ENCODE peak calls at places on chromosomes 12 and 14, in nine cellular contexts. Y is testis; E is sigmoid colon; R is astrocyte of the spinal cord; O is transverse colon; G is ovary; A is cardiac fibroblast; S is CD8-positive, alpha-beta T cell; N is brain microvascular endothelial cell. J is an unnamed sample.

GRCh38 chr12:12181516-12181915 is 85.3 kb downstream of the LRP6 start:
- DNase-seq in Y (no peak), E (no peak), R (peak), O (no peak), G (no peak), A (peak), S (no peak), N (no peak), J (no peak)

GRCh38 chr12:55515696-55516095 is 23.5 kb downstream of the OR6C68 start:
- DNase-seq in Y (no peak), E (no peak), R (no peak), O (no peak), G (no peak), A (no peak), S (no peak), N (no peak), J (no peak)

GRCh38 chr14:33880330-33880729 is 70.5 kb downstream of the EGLN3 start:
- DNase-seq in Y (no peak), E (no peak), R (no peak), O (no peak), G (no peak), A (no peak), S (no peak), N (no peak), J (no peak)

GRCh38 chr12:93784339-93785086 is 107.3 kb downstream of the CRADD start:
- DNase-seq in Y (peak), E (peak), R (peak), O (peak), G (peak), A (peak), S (peak), N (peak), J (no peak)

GRCh38 chr14:60641722-60642269 is 7.5 kb downstream of the SIX1 start:
- DNase-seq in Y (no peak), E (no peak), R (no peak), O (no peak), G (no peak), A (no peak), S (no peak), N (no peak), J (no peak)

GRCh38 chr12:92098594-92099370 is 46.9 kb downstream of the BTG1 start:
- DNase-seq in Y (no peak), E (no peak), R (no peak), O (no peak), G (no peak), A (no peak), S (no peak), N (no peak), J (no peak)

GRCh38 chr12:70154960-70155589 is 88.2 kb upstream of the CNOT2 start:
- DNase-seq in Y (no peak), E (no peak), R (peak), O (no peak), G (no peak), A (no peak), S (no peak), N (no peak), J (no peak)

GRCh38 chr12:104742551-104742961 is 215.5 kb downstream of the SLC41A2 start:
- DNase-seq in Y (no peak), E (no peak), R (no peak), O (no peak), G (no peak), A (no peak), S (no peak), N (no peak), J (no peak)

GRCh38 chr12:113302925-113303640 is 31.8 kb downstream of the SLC8B1 start:
- DNase-seq in Y (no peak), E (no peak), R (no peak), O (no peak), G (no peak), A (no peak), S (no peak), N (no peak), J (no peak)

GRCh38 chr12:1587927-1588573 is 6.3 kb downstream of the FBXL14 start:
- DNase-seq in Y (no peak), E (no peak), R (peak), O (no peak), G (no peak), A (no peak), S (no peak), N (no peak), J (no peak)

GRCh38 chr12:47385587-47385986 is 305.8 kb upstream of the AMIGO2 start:
- DNase-seq in Y (no peak), E (no peak), R (no peak), O (no peak), G (no peak), A (no peak), S (no peak), N (no peak), J (no peak)

GRCh38 chr12:109726511-109727038 is 12.9 kb downstream of the FAM222A start:
- DNase-seq in Y (no peak), E (peak), R (no peak), O (no peak), G (no peak), A (no peak), S (peak), N (no peak), J (no peak)

GRCh38 chr12:48937170-48937569 is 11.9 kb upstream of the FKBP11 start:
- DNase-seq in Y (no peak), E (no peak), R (no peak), O (no peak), G (no peak), A (no peak), S (no peak), N (no peak), J (no peak)

GRCh38 chr12:52349196-52349595 is 18.1 kb downstream of the KRT85 start:
- DNase-seq in Y (no peak), E (no peak), R (no peak), O (no peak), G (no peak), A (peak), S (no peak), N (no peak), J (no peak)

GRCh38 chr14:67820428-67820881 is 876 bp downstream of the RAD51B start:
- DNase-seq in Y (no peak), E (no peak), R (no peak), O (peak), G (no peak), A (peak), S (no peak), N (peak), J (no peak)

GRCh38 chr12:101051901-101052550 is 158.0 kb downstream of the SLC5A8 start:
- DNase-seq in Y (peak), E (no peak), R (peak), O (peak), G (peak), A (peak), S (no peak), N (peak), J (no peak)

GRCh38 chr12:79020106-79020505 is 155.5 kb downstream of the SYT1 start:
- DNase-seq in Y (no peak), E (no peak), R (peak), O (no peak), G (no peak), A (peak), S (no peak), N (peak), J (no peak)

GRCh38 chr12:39912211-39912980 is 193.5 kb downstream of the SLC2A13 start:
- DNase-seq in Y (no peak), E (peak), R (no peak), O (peak), G (no peak), A (no peak), S (no peak), N (no peak), J (no peak)

GRCh38 chr14:63478437-63478852 is 64.7 kb downstream of the PPP2R5E start:
- DNase-seq in Y (no peak), E (no peak), R (no peak), O (no peak), G (no peak), A (no peak), S (no peak), N (no peak), J (no peak)

GRCh38 chr12:114186241-114187002 is 219.5 kb downstream of the TBX5 start:
- DNase-seq in Y (no peak), E (no peak), R (no peak), O (no peak), G (no peak), A (no peak), S (no peak), N (no peak), J (no peak)

DNA sequence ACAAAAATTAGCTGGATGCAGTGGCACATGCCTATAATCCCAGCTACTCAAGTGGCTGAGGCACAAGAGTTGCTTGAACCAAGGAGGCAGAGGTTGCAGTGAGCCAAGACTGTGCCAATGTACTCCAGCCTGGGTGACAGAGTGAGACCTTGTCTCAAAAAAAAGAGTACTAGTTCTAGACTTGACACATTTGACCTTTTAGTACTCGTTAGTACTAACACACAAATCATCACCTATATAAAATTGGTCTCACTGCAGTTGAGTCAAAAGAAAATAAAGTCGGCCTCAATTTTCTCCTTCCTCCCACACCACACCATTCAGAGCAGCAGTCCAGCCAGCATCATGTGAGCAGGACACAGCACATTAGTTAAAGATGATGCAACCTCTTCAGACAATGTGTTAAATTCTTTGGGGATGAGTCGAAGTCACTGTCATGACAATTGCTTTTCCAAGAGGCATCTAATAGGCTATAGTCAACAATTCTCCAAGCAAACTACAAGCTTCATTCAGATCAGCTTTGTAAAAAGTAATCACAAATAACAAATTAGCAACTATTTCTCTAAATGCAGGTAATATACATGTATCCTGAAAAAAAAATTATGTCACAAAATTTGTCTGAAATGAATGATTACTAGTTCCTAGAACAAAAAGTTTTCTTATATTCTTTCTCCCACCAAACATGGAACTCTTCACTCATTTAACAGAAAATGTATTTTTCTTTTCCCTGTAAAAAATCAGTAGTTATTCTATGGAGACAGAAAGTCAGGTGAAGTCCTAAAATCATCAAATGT is 55.6 kb downstream of the CLIP1 start:
- DNase-seq in Y (peak), E (peak), R (peak), O (peak), G (no peak), A (peak), S (no peak), N (peak), J (no peak)
- TF ChIP-seq CTCF in Y (no peak), E (no peak), R (no peak), O (no peak), G (no peak), A (no peak), S (no peak), N (no peak), J (no peak)

GRCh38 chr14:69547701-69548348 is 26.8 kb downstream of the CCDC177 start:
- DNase-seq in Y (peak), E (no peak), R (peak), O (no peak), G (peak), A (peak), S (no peak), N (peak), J (no peak)
- H3K4me3 ChIP-seq in Y (peak), E (no peak), R (peak), O (no peak), G (no peak), A (no peak), S (no peak), N (peak), J (no peak)

GRCh38 chr14:100384819-100385813 is 62.0 kb downstream of the SLC25A47 start:
- DNase-seq in Y (no peak), E (no peak), R (peak), O (no peak), G (no peak), A (peak), S (no peak), N (peak), J (no peak)
- TF ChIP-seq CTCF in Y (peak), E (peak), R (peak), O (peak), G (peak), A (peak), S (no peak), N (peak), J (no peak)

GRCh38 chr12:87685696-87686095 is 343.5 kb downstream of the C12orf50 start:
- DNase-seq in Y (no peak), E (no peak), R (no peak), O (no peak), G (no peak), A (no peak), S (no peak), N (no peak), J (no peak)

GRCh38 chr12:87690236-87690810 is 338.9 kb downstream of the C12orf50 start:
- DNase-seq in Y (no peak), E (no peak), R (no peak), O (no peak), G (no peak), A (no peak), S (no peak), N (peak), J (no peak)

GRCh38 chr12:87689196-87689595 is 340.0 kb downstream of the C12orf50 start:
- DNase-seq in Y (no peak), E (no peak), R (no peak), O (no peak), G (no peak), A (no peak), S (no peak), N (no peak), J (no peak)

DNA sequence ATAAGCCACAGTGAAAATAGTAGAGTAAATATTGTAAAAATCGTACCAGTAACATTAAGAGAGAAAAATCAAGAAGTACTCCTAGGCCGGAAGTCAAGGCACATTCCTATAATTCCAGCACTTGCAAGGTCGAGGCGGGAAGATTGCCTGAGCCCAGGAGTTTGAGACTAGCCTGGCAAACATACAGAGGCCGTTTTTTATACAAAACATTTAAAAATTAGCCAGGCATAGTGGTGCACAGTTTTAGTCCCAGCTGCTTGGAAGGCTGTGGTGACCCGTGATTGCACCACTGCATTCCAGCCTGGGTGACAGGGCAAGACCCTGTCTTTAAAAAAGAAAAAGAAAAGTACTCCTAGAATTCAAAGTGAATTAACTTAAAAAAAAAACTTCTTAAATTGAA is 341.8 kb downstream of the C12orf50 start:
- DNase-seq in Y (peak), E (no peak), R (peak), O (no peak), G (peak), A (peak), S (no peak), N (peak), J (no peak)
- H3K4me3 ChIP-seq in Y (no peak), E (no peak), R (no peak), O (no peak), G (no peak), A (no peak), S (no peak), N (no peak), J (no peak)

DNA sequence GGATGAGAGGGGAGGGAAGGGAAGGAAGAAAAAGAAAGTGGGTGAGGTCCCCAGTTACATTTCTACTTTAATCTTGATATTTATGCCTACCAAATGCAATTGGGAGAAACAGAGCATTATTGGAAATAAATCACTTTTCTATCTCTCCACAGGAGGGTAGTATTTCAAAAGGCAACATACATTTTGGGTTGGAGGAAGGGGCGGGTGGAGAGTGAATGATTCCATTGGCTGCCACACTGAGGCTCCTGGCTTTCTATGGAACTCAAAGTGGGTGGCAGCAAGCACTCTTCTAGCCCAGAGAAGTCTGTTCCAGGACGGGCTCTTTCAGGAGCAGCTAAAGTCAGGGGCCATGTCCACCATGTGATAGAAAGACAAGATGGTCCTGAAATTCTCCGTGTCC is 441.3 kb downstream of the DAD1 start:
- DNase-seq in Y (no peak), E (no peak), R (no peak), O (no peak), G (no peak), A (no peak), S (no peak), N (no peak), J (no peak)
- TF ChIP-seq CTCF in Y (no peak), E (no peak), R (no peak), O (no peak), G (no peak), A (no peak), S (no peak), N (no peak), J (no peak)

GRCh38 chr12:132610051-132610759 is at the start of gene LRCOL1:
- DNase-seq in Y (peak), E (no peak), R (peak), O (no peak), G (peak), A (peak), S (no peak), N (peak), J (no peak)

GRCh38 chr12:132608231-132609171 is 1.9 kb downstream of the LRCOL1 start:
- DNase-seq in Y (no peak), E (no peak), R (no peak), O (no peak), G (no peak), A (no peak), S (no peak), N (no peak), J (no peak)

GRCh38 chr12:132611620-132612019 is 1.2 kb upstream of the LRCOL1 start:
- DNase-seq in Y (no peak), E (no peak), R (no peak), O (no peak), G (no peak), A (no peak), S (no peak), N (no peak), J (no peak)

GRCh38 chr12:132614029-132614428 is 3.6 kb upstream of the LRCOL1 start:
- DNase-seq in Y (no peak), E (no peak), R (no peak), O (no peak), G (no peak), A (no peak), S (no peak), N (no peak), J (no peak)

GRCh38 chr12:132610896-132611602 is 667 bp upstream of the LRCOL1 start:
- DNase-seq in Y (no peak), E (no peak), R (no peak), O (no peak), G (no peak), A (no peak), S (no peak), N (no peak), J (no peak)
- H3K4me3 ChIP-seq in Y (no peak), E (no peak), R (no peak), O (no peak), G (no peak), A (no peak), S (no peak), N (no peak), J (no peak)